ENCODE peak calls at places on chromosome 5, in six cellular contexts. Q is transverse colon, K is upper lobe of right lung, F is fibroblast of mammary gland, X is fibroblast of pulmonary artery, D is endothelial cell. V is an unnamed sample.

GRCh38 chr5:66232701-66233100 is 88.6 kb downstream of the SREK1 start:
- DNase-seq in F (no peak), K (no peak), Q (no peak), X (peak), D (no peak), V (no peak)

GRCh38 chr5:141913560-141913959 is 10.1 kb upstream of the DELE1 start:
- DNase-seq in Q (no peak), K (no peak), D (no peak), X (no peak), F (no peak), V (no peak)

GRCh38 chr5:15388856-15389255 is 111.1 kb upstream of the FBXL7 start:
- DNase-seq in K (no peak), D (no peak), F (no peak), X (no peak), Q (no peak), V (no peak)

GRCh38 chr5:80192507-80193241 is 63.2 kb downstream of the SERINC5 start:
- DNase-seq in D (no peak), Q (no peak), K (no peak), F (no peak), X (no peak), V (no peak)

GRCh38 chr5:57777174-57777581 is 294.6 kb upstream of the ACTBL2 start:
- DNase-seq in F (no peak), K (no peak), Q (no peak), D (no peak), X (no peak), V (no peak)

GRCh38 chr5:132526290-132526973 is 16.9 kb downstream of the IL5 start:
- DNase-seq in F (peak), X (peak), D (peak), K (peak), Q (peak), V (peak)

GRCh38 chr5:16695779-16696178 is 79.0 kb upstream of the RETREG1 start:
- DNase-seq in F (no peak), Q (no peak), D (no peak), X (no peak), K (no peak), V (no peak)

GRCh38 chr5:6379246-6379645 is 899 bp upstream of the MED10 start:
- DNase-seq in F (no peak), X (no peak), Q (no peak), D (no peak), K (no peak), V (no peak)

GRCh38 chr5:168740055-168740820 is 161.1 kb upstream of the PANK3 start:
- DNase-seq in Q (no peak), F (no peak), K (no peak), D (no peak), X (no peak), V (no peak)

GRCh38 chr5:113128082-113128481 is 151.5 kb downstream of the DCP2 start:
- DNase-seq in D (no peak), X (no peak), Q (no peak), F (no peak), K (no peak), V (no peak)

GRCh38 chr5:135212361-135213033 is 178.5 kb upstream of the PITX1 start:
- DNase-seq in F (no peak), D (no peak), Q (no peak), K (peak), X (no peak), V (no peak)

GRCh38 chr5:96209829-96210228 is 223.2 kb downstream of the PCSK1 start:
- DNase-seq in F (peak), K (no peak), Q (no peak), X (peak), D (no peak), V (peak)

GRCh38 chr5:4022991-4023390 is 427.4 kb downstream of the IRX1 start:
- DNase-seq in F (no peak), D (no peak), X (no peak), Q (no peak), K (no peak), V (no peak)

GRCh38 chr5:66653380-66653779 is 57.2 kb downstream of the MAST4 start:
- DNase-seq in X (peak), Q (no peak), K (no peak), D (no peak), F (peak), V (peak)

GRCh38 chr5:1144089-1144488 is 32.2 kb upstream of the SLC12A7 start:
- DNase-seq in X (no peak), K (no peak), Q (no peak), D (no peak), F (no peak), V (no peak)

GRCh38 chr5:72503888-72504491 is 3.2 kb downstream of the ZNF366 start:
- DNase-seq in X (peak), K (no peak), Q (no peak), D (no peak), F (peak), V (no peak)

GRCh38 chr5:96537386-96537785 is 104.3 kb upstream of the PCSK1 start:
- DNase-seq in K (no peak), X (peak), Q (no peak), F (peak), D (no peak), V (peak)

GRCh38 chr5:116759860-116760644 is 185.4 kb upstream of the SEMA6A start:
- DNase-seq in F (peak), D (no peak), Q (peak), K (no peak), X (no peak), V (no peak)

GRCh38 chr5:142725231-142726187 is 39.6 kb upstream of the FGF1 start:
- DNase-seq in F (peak), Q (no peak), X (no peak), K (no peak), D (no peak), V (peak)

GRCh38 chr5:133635051-133635450 is 22.7 kb upstream of the FSTL4 start:
- DNase-seq in Q (no peak), K (no peak), F (peak), D (no peak), X (no peak), V (peak)

GRCh38 chr5:94027145-94027544 is 285.7 kb upstream of the POU5F2 start:
- DNase-seq in F (no peak), X (no peak), Q (no peak), K (no peak), D (no peak), V (no peak)

GRCh38 chr5:181203842-181204560 is 995 bp downstream of the TRIM7 start:
- DNase-seq in K (no peak), Q (no peak), F (no peak), X (no peak), D (no peak), V (peak)

GRCh38 chr5:8446179-8446578 is 577.2 kb downstream of the MTRR start:
- DNase-seq in K (no peak), X (no peak), F (no peak), Q (no peak), D (no peak), V (no peak)

GRCh38 chr5:64947031-64947430 is 178.3 kb downstream of the CWC27 start:
- DNase-seq in X (peak), F (no peak), D (no peak), Q (no peak), K (no peak), V (peak)

GRCh38 chr5:92907914-92908606 is 673.0 kb downstream of the NR2F1-AS1 start:
- DNase-seq in F (peak), X (peak), Q (no peak), K (no peak), D (no peak), V (peak)

GRCh38 chr5:32413466-32414263 is 30.9 kb downstream of the ZFR start:
- DNase-seq in Q (no peak), K (no peak), D (no peak), F (no peak), X (peak), V (no peak)

GRCh38 chr5:138725153-138725884 is 27.9 kb upstream of the CTNNA1 start:
- DNase-seq in Q (peak), K (no peak), F (peak), X (peak), D (peak), V (peak)

GRCh38 chr5:119582987-119583386 is 46.4 kb upstream of the FAM170A start:
- DNase-seq in Q (no peak), X (no peak), F (no peak), D (no peak), K (no peak), V (no peak)

GRCh38 chr5:142342128-142342981 is 17.5 kb upstream of the SPRY4 start:
- DNase-seq in D (no peak), X (no peak), F (peak), K (peak), Q (no peak), V (peak)

GRCh38 chr5:141617128-141617527 is 1.7 kb downstream of the DIAPH1 start:
- DNase-seq in X (no peak), K (no peak), Q (no peak), F (peak), D (no peak), V (no peak)

GRCh38 chr5:113489299-113489698 is 1.0 kb upstream of the MCC start:
- DNase-seq in F (peak), D (no peak), Q (no peak), K (no peak), X (peak), V (peak)

DNA sequence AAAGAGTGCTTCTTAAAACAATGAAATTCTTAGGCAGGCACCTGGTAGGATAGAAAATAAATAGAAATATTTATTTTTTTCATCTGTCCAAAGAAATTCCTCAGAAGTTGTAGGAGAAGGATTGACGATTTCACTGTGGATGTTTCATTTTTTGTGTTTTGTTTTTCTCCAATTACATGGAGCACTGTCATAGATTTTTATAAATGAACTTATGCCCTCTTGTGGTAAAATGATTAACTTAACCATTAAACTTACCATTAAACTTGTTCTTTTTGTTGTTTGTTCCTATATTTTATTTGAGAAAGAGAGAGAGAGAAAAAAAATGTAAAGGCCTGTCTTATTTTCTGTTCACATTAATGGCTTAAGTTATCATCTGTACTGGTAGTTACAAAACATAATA is 339.2 kb downstream of the PRR16 start:
- DNase-seq in K (no peak), D (no peak), F (peak), Q (no peak), X (peak), V (peak)
- TF ChIP-seq CTCF in K (peak), D (peak), F (peak), Q (no peak), X (peak), V (peak)

GRCh38 chr5:127299678-127300077 is 9.1 kb downstream of the MEGF10 start:
- DNase-seq in Q (no peak), D (no peak), K (no peak), F (peak), X (no peak), V (peak)
- TF ChIP-seq CTCF in Q (peak), D (no peak), K (no peak), F (no peak), X (no peak), V (no peak)

DNA sequence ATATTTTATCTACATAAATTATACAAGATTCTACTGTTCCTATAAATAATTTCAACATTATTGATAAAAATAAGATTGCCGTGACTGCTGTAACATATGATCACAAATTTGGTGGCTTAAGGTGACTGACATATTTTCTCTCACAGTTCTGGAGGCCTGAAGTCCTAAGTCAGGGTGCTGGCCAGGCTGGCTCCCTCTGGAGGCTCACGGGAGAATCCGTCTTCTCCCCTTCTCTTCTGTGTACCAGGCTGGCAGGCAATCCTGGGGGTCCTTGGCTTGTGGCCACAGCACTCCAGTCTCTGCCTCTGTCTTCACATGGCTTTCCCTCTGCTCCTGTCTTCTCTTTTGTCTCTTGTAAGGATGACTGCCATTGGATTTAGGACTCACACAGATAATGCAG is 31.7 kb upstream of the IRX2 start:
- DNase-seq in X (no peak), Q (no peak), K (no peak), D (no peak), F (peak), V (peak)
- TF ChIP-seq CTCF in X (no peak), Q (no peak), K (peak), D (no peak), F (peak), V (peak)

DNA sequence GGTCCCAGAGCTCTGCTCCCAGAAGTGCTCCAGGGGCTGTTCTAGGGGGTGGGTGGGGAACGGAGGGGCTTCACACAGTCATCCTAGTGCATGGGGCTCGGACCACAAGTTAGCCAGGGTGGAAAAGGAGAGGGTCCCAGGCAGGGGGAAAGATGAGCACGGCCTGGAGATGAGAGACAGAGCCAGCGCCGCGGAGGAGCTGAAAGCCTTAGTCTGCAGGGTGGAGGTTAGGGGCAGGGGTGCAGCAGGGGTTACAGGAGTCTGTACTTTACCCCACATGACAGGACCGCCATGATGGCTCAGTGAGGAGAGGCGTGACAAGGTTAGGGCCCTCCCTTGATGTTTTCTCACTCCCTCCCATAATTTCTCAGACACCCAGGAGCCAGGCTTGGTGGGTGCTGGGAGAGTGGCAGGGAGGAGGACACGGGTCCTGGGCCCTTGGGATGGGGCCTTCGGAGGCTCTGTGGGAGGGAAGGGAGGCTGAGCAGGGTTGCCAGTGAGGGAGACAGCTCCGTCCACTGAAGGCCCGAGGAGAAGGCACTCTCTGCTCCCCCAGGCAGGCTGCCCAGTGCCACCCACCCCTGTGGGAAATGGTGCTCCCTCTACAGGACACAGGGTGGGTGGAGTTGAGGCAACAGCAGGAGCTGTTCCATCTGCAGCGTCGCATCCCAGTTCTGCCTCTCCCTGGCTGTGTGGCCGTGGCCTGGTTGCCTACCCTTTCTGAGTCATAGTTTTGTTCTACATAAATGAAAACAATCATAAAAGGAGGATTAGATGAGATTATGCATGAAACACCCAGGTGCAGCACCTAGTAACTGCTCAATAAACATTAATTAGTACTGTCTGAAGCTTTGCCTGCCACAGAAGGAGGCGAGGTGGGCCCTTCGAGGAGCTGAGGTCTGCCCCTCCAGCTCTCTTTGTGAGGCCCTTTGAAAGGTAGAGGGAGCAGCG is 66.2 kb downstream of the NDST1 start:
- DNase-seq in X (no peak), Q (no peak), F (no peak), D (no peak), K (no peak), V (no peak)
- TF ChIP-seq CTCF in X (peak), Q (no peak), F (no peak), D (no peak), K (no peak), V (no peak)

DNA sequence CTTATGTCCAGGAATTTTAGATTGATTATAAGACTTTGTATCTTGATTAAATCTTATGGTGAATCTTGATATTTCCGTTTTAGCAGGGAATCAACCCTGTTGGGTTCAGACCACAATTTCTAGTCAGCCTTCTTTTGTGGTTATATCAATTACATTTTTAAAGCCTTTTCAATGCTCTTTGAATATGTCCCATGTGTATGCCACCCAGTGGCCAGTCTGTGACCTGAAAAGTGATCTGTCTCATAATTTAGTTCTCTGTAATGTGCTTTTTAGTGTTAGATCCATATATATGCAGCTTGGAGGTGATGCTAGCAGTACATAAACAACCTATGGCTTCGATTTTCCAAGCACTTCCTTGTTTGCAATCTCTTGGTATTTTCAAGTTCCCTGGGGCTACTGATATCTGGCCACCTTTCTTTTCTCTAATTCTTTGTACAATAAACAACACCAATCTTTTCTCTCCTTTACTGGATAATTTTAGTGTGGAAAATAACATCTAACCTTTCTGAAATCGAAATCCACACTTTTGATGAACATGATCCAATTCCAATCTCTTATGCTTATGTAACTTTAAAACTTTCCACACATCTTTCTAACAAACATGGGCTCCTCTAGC is 28.8 kb downstream of the PDE8B start:
- DNase-seq in K (no peak), F (peak), Q (no peak), X (peak), D (no peak), V (peak)
- TF ChIP-seq CTCF in K (peak), F (peak), Q (no peak), X (peak), D (peak), V (no peak)

DNA sequence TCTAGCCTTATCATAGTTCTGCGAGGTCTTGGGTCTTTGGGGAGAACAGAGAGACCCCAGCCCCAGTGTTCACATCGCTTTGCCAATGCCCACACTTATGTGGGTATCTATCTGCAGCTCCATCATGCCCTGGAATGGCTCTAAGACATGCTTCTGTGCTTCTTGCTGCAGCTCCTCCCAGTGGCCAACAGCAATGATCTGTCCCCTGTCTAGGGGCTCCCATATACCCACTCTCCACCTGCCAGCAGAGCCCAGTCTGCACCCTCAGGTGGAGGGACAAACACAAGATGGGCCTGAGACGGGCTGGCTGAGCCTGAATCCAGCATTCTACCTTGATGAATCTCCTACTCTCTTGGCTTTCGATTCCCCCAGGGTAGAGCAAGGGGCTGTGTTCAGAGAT is 14.6 kb upstream of the DAP start:
- DNase-seq in X (no peak), F (no peak), D (no peak), Q (no peak), K (no peak), V (no peak)
- TF ChIP-seq CTCF in X (no peak), F (no peak), D (no peak), Q (no peak), K (no peak), V (no peak)

GRCh38 chr5:78449103-78449502 is 88.7 kb downstream of the SCAMP1 start:
- DNase-seq in K (no peak), D (no peak), F (no peak), X (no peak), Q (no peak), V (no peak)

GRCh38 chr5:78447775-78448424 is 87.5 kb downstream of the SCAMP1 start:
- DNase-seq in D (no peak), Q (no peak), K (no peak), X (no peak), F (no peak), V (no peak)
- TF ChIP-seq CTCF in D (no peak), Q (no peak), K (no peak), X (no peak), F (no peak), V (no peak)

DNA sequence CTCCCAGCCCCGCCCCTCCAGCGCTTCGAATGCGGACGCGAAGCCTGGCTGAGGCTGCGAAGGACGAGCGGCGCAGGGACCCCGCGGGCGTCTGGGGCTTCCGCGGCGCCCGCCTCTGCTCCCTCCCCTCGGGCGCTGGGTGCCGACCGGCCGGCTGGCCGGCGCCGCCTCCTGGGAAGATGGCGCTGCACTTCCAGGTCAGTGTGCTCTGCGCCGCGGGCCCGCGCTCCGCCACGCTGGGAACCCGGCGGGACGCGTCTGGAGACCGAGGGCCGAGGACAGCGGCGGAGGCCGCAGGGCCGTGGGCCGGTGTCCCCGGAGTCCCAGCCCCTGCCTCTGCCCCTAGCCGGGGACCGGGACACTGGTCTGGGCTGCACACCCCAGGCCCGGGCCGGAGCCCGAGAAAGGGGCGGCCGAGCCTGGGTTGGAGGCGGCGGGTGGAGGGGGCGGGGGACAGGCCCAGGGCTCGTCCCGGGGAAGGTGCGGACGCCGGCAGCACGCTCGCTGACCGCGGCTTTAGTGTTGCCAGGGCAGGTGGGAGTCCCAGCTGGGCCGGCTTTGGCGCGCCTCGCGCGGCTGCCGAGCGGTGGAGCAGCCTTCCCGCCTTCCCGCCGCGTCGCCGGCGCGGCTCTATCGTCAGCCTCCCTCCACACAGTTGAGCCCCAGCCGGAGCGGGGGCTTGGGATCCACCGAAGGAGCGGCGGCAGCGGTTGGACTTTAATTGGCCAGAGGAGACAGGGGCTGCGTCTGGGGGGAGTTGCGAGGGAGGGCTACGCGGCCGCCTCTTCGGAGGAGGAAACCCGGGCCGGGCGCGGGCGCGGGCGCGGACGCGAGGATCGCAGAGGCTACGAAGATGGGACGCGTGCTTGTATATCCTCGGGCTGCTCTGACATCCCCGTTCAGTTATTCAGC is at the start of gene RANBP17:
- DNase-seq in F (peak), D (peak), Q (peak), K (peak), X (peak), V (peak)
- TF ChIP-seq CTCF in F (no peak), D (no peak), Q (no peak), K (no peak), X (no peak), V (peak)

GRCh38 chr5:177520906-177521513 is 4.2 kb upstream of the DDX41 start:
- DNase-seq in D (no peak), X (no peak), K (peak), Q (no peak), F (no peak), V (no peak)
- TF ChIP-seq CTCF in D (no peak), X (peak), K (no peak), Q (no peak), F (peak), V (no peak)